ENCODE peak calls at places on chromosomes 2 and 18, in five cellular contexts. One of them, this sample, is unnamed.

GRCh38 chr2:112004246-112004645 is 50.8 kb upstream of the TMEM87B start:
- DNase-seq in HEK293T: no peak
- DNase-seq in HepG2: no peak
- DNase-seq in GM12878: peak
- DNase-seq in H1: no peak
- DNase-seq in this sample: no peak

GRCh38 chr2:29638641-29639040 is 282.7 kb downstream of the ALK start:
- DNase-seq in HEK293T: no peak
- DNase-seq in HepG2: no peak
- DNase-seq in GM12878: no peak
- DNase-seq in H1: no peak
- DNase-seq in this sample: no peak

GRCh38 chr18:29163596-29163995 is 986.7 kb upstream of the CDH2 start:
- DNase-seq in HEK293T: no peak
- DNase-seq in HepG2: no peak
- DNase-seq in GM12878: no peak
- DNase-seq in H1: no peak
- DNase-seq in this sample: no peak

GRCh38 chr2:37583867-37584266 is 87.6 kb downstream of the CDC42EP3 start:
- DNase-seq in HEK293T: no peak
- DNase-seq in HepG2: no peak
- DNase-seq in GM12878: no peak
- DNase-seq in H1: no peak
- DNase-seq in this sample: no peak

GRCh38 chr2:42238644-42239288 is 69.6 kb downstream of the EML4 start:
- DNase-seq in HEK293T: no peak
- DNase-seq in HepG2: peak
- DNase-seq in GM12878: no peak
- DNase-seq in H1: peak
- DNase-seq in this sample: no peak

GRCh38 chr18:27665264-27665799 is 480.2 kb upstream of the CHST9 start:
- DNase-seq in HEK293T: no peak
- DNase-seq in HepG2: no peak
- DNase-seq in GM12878: no peak
- DNase-seq in H1: no peak
- DNase-seq in this sample: no peak

GRCh38 chr18:47184419-47185050 is 8.4 kb upstream of the IER3IP1 start:
- DNase-seq in HEK293T: no peak
- DNase-seq in HepG2: peak
- DNase-seq in GM12878: no peak
- DNase-seq in H1: no peak
- DNase-seq in this sample: no peak

GRCh38 chr2:133326651-133327397 is 241.4 kb downstream of the NCKAP5 start:
- DNase-seq in HEK293T: no peak
- DNase-seq in HepG2: no peak
- DNase-seq in GM12878: no peak
- DNase-seq in H1: no peak
- DNase-seq in this sample: no peak

GRCh38 chr2:54845514-54845913 is 122.1 kb downstream of the EML6 start:
- DNase-seq in HEK293T: no peak
- DNase-seq in HepG2: no peak
- DNase-seq in GM12878: peak
- DNase-seq in H1: no peak
- DNase-seq in this sample: no peak

GRCh38 chr18:34773961-34774754 is 64.1 kb downstream of the DTNA start:
- DNase-seq in HEK293T: no peak
- DNase-seq in HepG2: no peak
- DNase-seq in GM12878: no peak
- DNase-seq in H1: no peak
- DNase-seq in this sample: no peak

GRCh38 chr2:143429932-143430331 is 300.7 kb downstream of the ARHGAP15 start:
- DNase-seq in HEK293T: no peak
- DNase-seq in HepG2: no peak
- DNase-seq in GM12878: no peak
- DNase-seq in H1: no peak
- DNase-seq in this sample: no peak

GRCh38 chr2:11397046-11397445 is 52.6 kb upstream of the ROCK2 start:
- DNase-seq in HEK293T: no peak
- DNase-seq in HepG2: no peak
- DNase-seq in GM12878: no peak
- DNase-seq in H1: no peak
- DNase-seq in this sample: no peak

GRCh38 chr2:217938038-217938437 is 64.8 kb downstream of the TNS1 start:
- DNase-seq in HEK293T: no peak
- DNase-seq in HepG2: no peak
- DNase-seq in GM12878: no peak
- DNase-seq in H1: no peak
- DNase-seq in this sample: no peak

GRCh38 chr2:39968037-39968436 is 189.0 kb upstream of the THUMPD2 start:
- DNase-seq in HEK293T: no peak
- DNase-seq in HepG2: no peak
- DNase-seq in GM12878: no peak
- DNase-seq in H1: no peak
- DNase-seq in this sample: no peak

GRCh38 chr2:19687260-19687659 is 214.5 kb downstream of the TTC32 start:
- DNase-seq in HEK293T: no peak
- DNase-seq in HepG2: no peak
- DNase-seq in GM12878: no peak
- DNase-seq in H1: no peak
- DNase-seq in this sample: no peak

GRCh38 chr2:27016801-27017325 is 15.9 kb upstream of the TMEM214 start:
- DNase-seq in HEK293T: peak
- DNase-seq in HepG2: peak
- DNase-seq in GM12878: no peak
- DNase-seq in H1: peak
- DNase-seq in this sample: peak

GRCh38 chr2:215410932-215411285 is 25.0 kb downstream of the FN1 start:
- DNase-seq in HEK293T: no peak
- DNase-seq in HepG2: peak
- DNase-seq in GM12878: no peak
- DNase-seq in H1: no peak
- DNase-seq in this sample: no peak

GRCh38 chr2:177712462-177712861 is 319.9 kb downstream of the AGPS start:
- DNase-seq in HEK293T: no peak
- DNase-seq in HepG2: no peak
- DNase-seq in GM12878: no peak
- DNase-seq in H1: no peak
- DNase-seq in this sample: no peak

GRCh38 chr18:51621103-51621969 is 423.9 kb upstream of the MEX3C start:
- DNase-seq in HEK293T: peak
- DNase-seq in HepG2: peak
- DNase-seq in GM12878: peak
- DNase-seq in H1: peak
- DNase-seq in this sample: peak

GRCh38 chr18:34938102-34938501 is 103.1 kb upstream of the MAPRE2 start:
- DNase-seq in HEK293T: no peak
- DNase-seq in HepG2: no peak
- DNase-seq in GM12878: no peak
- DNase-seq in H1: no peak
- DNase-seq in this sample: no peak

GRCh38 chr2:85699325-85699724 is 5.2 kb downstream of the GNLY start:
- DNase-seq in HEK293T: no peak
- DNase-seq in HepG2: no peak
- DNase-seq in GM12878: no peak
- DNase-seq in H1: no peak
- DNase-seq in this sample: no peak

GRCh38 chr2:105449083-105449482 is 50.2 kb upstream of the FHL2 start:
- DNase-seq in HEK293T: no peak
- DNase-seq in HepG2: no peak
- DNase-seq in GM12878: no peak
- DNase-seq in H1: no peak
- DNase-seq in this sample: no peak

GRCh38 chr2:30359644-30360167 is 87.3 kb upstream of the LCLAT1 start:
- DNase-seq in HEK293T: no peak
- DNase-seq in HepG2: no peak
- DNase-seq in GM12878: no peak
- DNase-seq in H1: no peak
- DNase-seq in this sample: no peak

GRCh38 chr2:235614900-235615712 is 121.3 kb downstream of the AGAP1 start:
- DNase-seq in HEK293T: no peak
- DNase-seq in HepG2: peak
- DNase-seq in GM12878: no peak
- DNase-seq in H1: no peak
- DNase-seq in this sample: no peak

GRCh38 chr2:42762155-42762554 is 1.8 kb downstream of the OXER1 start:
- DNase-seq in HEK293T: no peak
- DNase-seq in HepG2: no peak
- DNase-seq in GM12878: no peak
- DNase-seq in H1: no peak
- DNase-seq in this sample: no peak

GRCh38 chr2:23384551-23385349 is at the start of gene KLHL29:
- DNase-seq in HEK293T: peak
- DNase-seq in HepG2: no peak
- DNase-seq in GM12878: no peak
- DNase-seq in H1: no peak
- DNase-seq in this sample: no peak

GRCh38 chr2:200786826-200787225 is 24.9 kb upstream of the BZW1 start:
- DNase-seq in HEK293T: no peak
- DNase-seq in HepG2: no peak
- DNase-seq in GM12878: no peak
- DNase-seq in H1: no peak
- DNase-seq in this sample: no peak

GRCh38 chr2:232576995-232577394 is 26.5 kb downstream of the EIF4E2 start:
- DNase-seq in HEK293T: no peak
- DNase-seq in HepG2: no peak
- DNase-seq in GM12878: no peak
- DNase-seq in H1: no peak
- DNase-seq in this sample: no peak

GRCh38 chr2:22930781-22931180 is 454.2 kb upstream of the KLHL29 start:
- DNase-seq in HEK293T: no peak
- DNase-seq in HepG2: no peak
- DNase-seq in GM12878: no peak
- DNase-seq in H1: no peak
- DNase-seq in this sample: no peak

GRCh38 chr2:188675391-188676011 is 298.7 kb upstream of the COL3A1 start:
- DNase-seq in HEK293T: no peak
- DNase-seq in HepG2: no peak
- DNase-seq in GM12878: no peak
- DNase-seq in H1: no peak
- DNase-seq in this sample: peak

GRCh38 chr2:101328474-101329007 is 20.0 kb upstream of the RNF149 start:
- DNase-seq in HEK293T: no peak
- DNase-seq in HepG2: no peak
- DNase-seq in GM12878: peak
- DNase-seq in H1: no peak
- DNase-seq in this sample: no peak

GRCh38 chr2:127636248-127637235 is 9.4 kb upstream of the GPR17 start:
- DNase-seq in HEK293T: no peak
- DNase-seq in HepG2: no peak
- DNase-seq in GM12878: no peak
- DNase-seq in H1: no peak
- DNase-seq in this sample: no peak

DNA sequence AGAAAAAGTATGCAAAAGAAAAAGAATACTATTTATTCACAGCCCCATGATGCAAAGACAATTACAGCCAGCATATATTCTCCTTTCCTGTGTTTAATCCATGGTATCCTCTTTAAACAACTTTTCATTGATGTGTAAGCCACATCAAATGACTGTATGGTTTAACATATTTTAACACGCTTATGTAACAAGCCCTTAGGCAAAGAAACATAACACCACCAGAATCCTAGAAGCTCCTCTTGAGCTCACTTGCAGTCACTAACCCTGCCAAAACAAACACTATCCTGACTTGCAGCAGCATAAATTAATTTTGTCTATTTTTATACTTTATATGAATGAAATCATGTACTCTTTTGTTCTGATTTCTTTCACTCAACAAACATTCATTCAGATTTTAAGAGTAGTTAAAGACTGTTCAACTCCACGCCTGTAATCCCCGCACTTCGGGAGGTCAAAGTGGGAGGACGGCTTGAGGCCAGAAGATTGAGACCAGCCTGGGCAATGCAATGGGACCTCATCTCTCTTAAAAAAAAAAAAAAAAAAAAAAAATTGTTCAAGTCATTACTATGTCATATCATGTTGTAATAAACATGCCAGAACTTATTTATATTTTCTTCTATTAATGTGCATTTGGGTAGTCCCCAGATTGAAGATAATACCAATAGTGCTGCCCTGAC is 226.3 kb downstream of the NBAS start:
- DNase-seq in HEK293T: peak
- DNase-seq in HepG2: no peak
- DNase-seq in GM12878: no peak
- DNase-seq in H1: no peak
- DNase-seq in this sample: no peak
- TF ChIP-seq SUZ12 in HEK293T: no peak
- TF ChIP-seq SUZ12 in HepG2: no peak
- TF ChIP-seq SUZ12 in GM12878: no peak
- TF ChIP-seq SUZ12 in H1: no peak
- TF ChIP-seq SUZ12 in this sample: no peak

DNA sequence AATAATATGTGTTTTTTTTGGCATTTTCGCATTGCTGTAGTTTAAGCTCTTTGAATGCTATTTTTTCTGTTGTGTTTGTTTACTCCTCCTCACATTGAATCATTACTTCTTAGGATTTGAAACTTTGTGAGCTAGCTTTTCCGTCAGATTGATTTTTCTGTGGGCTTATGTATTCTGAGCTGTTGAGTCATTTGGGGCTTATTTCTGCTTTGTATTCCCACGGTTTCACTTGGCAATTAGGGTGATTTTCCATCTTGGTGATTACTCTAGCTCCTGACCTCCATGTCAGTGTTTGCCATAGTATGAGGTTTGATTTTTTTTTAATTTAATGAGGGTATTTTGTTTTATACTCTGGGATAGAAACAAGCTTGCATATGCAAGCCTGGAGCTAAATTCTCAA is 200.0 kb downstream of the CCDC102B start:
- DNase-seq in HEK293T: no peak
- DNase-seq in HepG2: no peak
- DNase-seq in GM12878: no peak
- DNase-seq in H1: no peak
- DNase-seq in this sample: no peak
- TF ChIP-seq SUZ12 in HEK293T: no peak
- TF ChIP-seq SUZ12 in HepG2: no peak
- TF ChIP-seq SUZ12 in GM12878: no peak
- TF ChIP-seq SUZ12 in H1: no peak
- TF ChIP-seq SUZ12 in this sample: no peak

GRCh38 chr2:34234823-34235222 is 635.7 kb upstream of the FAM98A start:
- DNase-seq in HEK293T: no peak
- DNase-seq in HepG2: no peak
- DNase-seq in GM12878: no peak
- DNase-seq in H1: no peak
- DNase-seq in this sample: no peak

DNA sequence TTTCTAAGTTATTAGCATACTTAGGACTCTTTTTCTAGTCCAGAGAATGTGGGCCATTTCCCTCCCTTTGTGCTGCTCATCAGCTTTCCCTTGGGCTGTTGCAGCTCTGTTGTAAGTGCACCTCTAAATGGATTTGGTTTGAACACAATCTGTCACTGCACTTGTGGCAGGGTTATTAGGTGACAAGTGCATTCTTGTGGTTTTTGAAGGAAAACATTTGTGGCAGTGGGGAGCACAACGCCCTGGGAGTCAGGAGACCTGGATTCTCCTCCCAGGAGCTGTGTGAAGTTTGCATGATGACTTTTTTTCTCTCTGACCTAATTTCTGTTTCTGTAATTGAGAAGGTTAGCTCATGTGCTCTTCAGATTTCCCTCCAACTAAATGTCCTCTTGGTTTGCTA is 630.9 kb upstream of the FAM98A start:
- DNase-seq in HEK293T: no peak
- DNase-seq in HepG2: no peak
- DNase-seq in GM12878: no peak
- DNase-seq in H1: no peak
- DNase-seq in this sample: no peak
- TF ChIP-seq SUZ12 in HEK293T: no peak
- TF ChIP-seq SUZ12 in HepG2: no peak
- TF ChIP-seq SUZ12 in GM12878: no peak
- TF ChIP-seq SUZ12 in H1: no peak
- TF ChIP-seq SUZ12 in this sample: no peak

GRCh38 chr18:49166327-49166726 is 215.6 kb upstream of the SMAD7 start:
- DNase-seq in HEK293T: no peak
- DNase-seq in HepG2: no peak
- DNase-seq in GM12878: no peak
- DNase-seq in H1: no peak
- DNase-seq in this sample: no peak
- TF ChIP-seq SUZ12 in HEK293T: no peak
- TF ChIP-seq SUZ12 in HepG2: no peak
- TF ChIP-seq SUZ12 in GM12878: no peak
- TF ChIP-seq SUZ12 in H1: no peak
- TF ChIP-seq SUZ12 in this sample: no peak